ENCODE peak calls at places on chromosomes 12 and 14, in eight cellular contexts. P is kidney epithelial cell, E is K562, A is breast epithelium, L is A549, V is brain microvascular endothelial cell, X is endothelial cell of umbilical vein, M is Caco-2. D is an unnamed sample.

GRCh38 chr14:65421201-65421981 is 8.9 kb downstream of the FUT8 start:
- DNase-seq in A (no peak), X (no peak), L (peak; percentile 23), M (no peak), P (peak; percentile 87), V (peak; percentile 54), E (no peak), D (peak; percentile 62)

GRCh38 chr12:116502989-116503496 is 56.1 kb upstream of the MAP1LC3B2 start:
- DNase-seq in E (no peak), P (no peak), L (peak; percentile 85), V (no peak), M (peak; percentile 92), A (no peak), X (no peak), D (no peak)

GRCh38 chr12:2035421-2036080 is 17.2 kb upstream of the CACNA1C start:
- DNase-seq in A (no peak), P (no peak), V (no peak), X (no peak), E (no peak), M (no peak), L (no peak), D (no peak)

GRCh38 chr14:79668941-79669340 is 542.4 kb downstream of the DIO2 start:
- DNase-seq in M (no peak), A (no peak), L (no peak), V (no peak), E (no peak), X (no peak), P (no peak), D (no peak)

GRCh38 chr14:104400355-104400754 is 179.2 kb upstream of the C14orf180 start:
- DNase-seq in A (no peak), V (no peak), P (no peak), M (no peak), L (no peak), E (no peak), X (no peak), D (no peak)

GRCh38 chr14:96603350-96604255 is 101.4 kb downstream of the PAPOLA start:
- DNase-seq in X (no peak), L (no peak), E (no peak), V (no peak), P (no peak), M (no peak), A (no peak), D (no peak)

GRCh38 chr12:19093218-19093617 is 36.3 kb upstream of the PLEKHA5 start:
- DNase-seq in E (no peak), X (no peak), L (no peak), M (no peak), A (no peak), P (no peak), V (peak; percentile 12), D (peak; percentile 18)

GRCh38 chr12:14893471-14894250 is 8.0 kb upstream of the MGP start:
- DNase-seq in V (peak; percentile 26), M (no peak), A (no peak), L (no peak), X (peak; percentile 75), P (no peak), E (no peak), D (no peak)

GRCh38 chr14:67736771-67737170 is 35.1 kb downstream of the RDH12 start:
- DNase-seq in E (no peak), P (no peak), A (no peak), L (no peak), M (no peak), X (no peak), V (no peak), D (no peak)

GRCh38 chr12:109910969-109911348 is 10.9 kb downstream of the TCHP start:
- DNase-seq in L (peak; percentile 83), A (no peak), X (no peak), V (peak; percentile 32), M (peak; percentile 63), E (peak; percentile 79), P (no peak), D (peak; percentile 19)

GRCh38 chr12:2677142-2677880 is 117.5 kb upstream of the FKBP4 start:
- DNase-seq in A (no peak), L (no peak), M (no peak), E (no peak), X (no peak), P (no peak), V (no peak), D (no peak)

DNA sequence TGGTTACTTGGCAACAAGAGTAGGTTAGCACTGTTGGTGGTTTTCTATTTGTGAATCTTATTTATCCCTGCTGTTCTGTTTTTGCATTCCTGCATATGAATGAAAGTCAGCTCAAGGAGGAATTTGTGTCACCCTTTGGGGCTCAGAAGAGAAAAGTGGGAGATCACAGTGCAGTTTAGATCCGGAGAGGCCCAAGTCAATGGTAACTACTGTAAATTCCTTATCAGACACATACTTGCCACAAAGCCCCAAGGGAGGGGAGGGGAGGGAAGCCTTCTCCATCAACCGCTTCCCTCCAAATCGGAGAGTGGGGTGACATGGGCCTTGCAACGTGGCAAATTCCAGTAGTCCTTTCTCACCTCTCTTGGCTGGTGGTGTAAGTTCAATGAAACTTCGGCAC is 15.0 kb downstream of the GSG1 start:
- DNase-seq in M (no peak), V (no peak), L (no peak), E (no peak), P (no peak), A (no peak), X (no peak), D (no peak)
- TF ChIP-seq CTCF in M (no peak), V (no peak), L (no peak), E (no peak), P (no peak), A (no peak), X (no peak), D (no peak)

GRCh38 chr12:25436206-25436912 is 116.7 kb downstream of the LMNTD1 start:
- DNase-seq in V (peak; percentile 58), X (peak; percentile 75), E (peak; percentile 18), L (peak; percentile 83), M (peak; percentile 75), P (peak; percentile 34), A (no peak), D (peak; percentile 85)
- H3K4me3 ChIP-seq in V (peak overlapping the region; percentile 15), X (no peak overlapping the region), E (peak overlapping the region; percentile 22), L (peak overlapping the region; percentile 49), M (no peak overlapping the region), P (no peak overlapping the region), A (peak overlapping the region; percentile 36), D (peak overlapping the region; percentile 13)

DNA sequence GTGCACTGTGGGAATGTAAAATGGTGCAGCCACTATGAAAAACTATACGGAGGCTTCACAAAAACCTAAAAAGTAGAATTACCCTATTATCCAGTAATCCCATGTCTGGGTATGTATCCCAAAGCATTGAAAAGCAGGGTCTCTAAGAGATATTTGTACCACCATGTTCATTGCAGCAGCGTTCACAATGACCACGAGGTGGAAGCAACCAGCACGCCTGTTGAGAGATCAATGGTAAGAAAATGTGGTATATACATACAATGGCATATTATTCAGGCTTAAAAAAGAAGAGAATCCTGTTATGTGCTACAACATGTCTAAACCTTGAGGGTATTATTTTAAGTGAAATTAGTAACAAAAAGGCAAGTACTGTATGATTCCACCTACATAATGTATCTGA is 910 bp upstream of the NOPCHAP1 start:
- DNase-seq in A (no peak), V (no peak), M (peak; percentile 5), E (peak; percentile 19), P (no peak), L (peak; percentile 29), X (no peak), D (no peak)
- TF ChIP-seq CTCF in A (no peak), V (no peak), M (no peak), E (peak; percentile 44), P (no peak), L (no peak), X (no peak), D (no peak)

DNA sequence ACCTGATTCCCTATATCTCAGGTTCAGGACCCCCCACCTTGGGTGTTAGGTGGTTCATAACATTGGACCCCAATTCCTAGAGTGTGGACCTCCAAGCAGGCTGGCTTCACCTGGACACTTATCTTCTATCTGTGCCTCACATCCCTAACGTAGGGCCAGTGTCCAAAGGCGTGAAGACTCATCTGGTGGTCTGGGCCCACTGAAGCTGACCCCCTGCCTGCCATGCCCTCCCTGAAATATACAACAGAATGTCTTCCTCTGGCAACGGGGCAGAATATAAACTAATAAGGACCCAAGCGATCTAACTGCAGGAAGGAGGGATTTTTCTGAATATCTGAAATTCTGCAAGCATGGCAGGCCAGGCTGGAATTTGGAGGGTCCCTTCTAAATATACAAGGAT is 5.6 kb downstream of the HOXC13 start:
- DNase-seq in P (no peak), A (no peak), E (no peak), V (no peak), L (no peak), X (no peak), M (no peak), D (no peak)
- H3K4me3 ChIP-seq in P (no peak overlapping the region), A (no peak overlapping the region), E (no peak overlapping the region), V (no peak overlapping the region), L (no peak overlapping the region), X (no peak overlapping the region), M (no peak overlapping the region), D (no peak overlapping the region)

GRCh38 chr12:125775507-125775906 is 710.3 kb downstream of the AACS start:
- DNase-seq in P (no peak), A (no peak), V (no peak), L (no peak), M (no peak), X (no peak), E (no peak), D (no peak)

GRCh38 chr12:125776212-125776611 is 711.0 kb downstream of the AACS start:
- DNase-seq in P (no peak), V (no peak), L (no peak), X (no peak), M (no peak), E (no peak), A (no peak), D (no peak)

GRCh38 chr12:125772403-125772802 is 707.2 kb downstream of the AACS start:
- DNase-seq in A (no peak), L (no peak), M (no peak), P (no peak), V (no peak), E (no peak), X (no peak), D (no peak)

DNA sequence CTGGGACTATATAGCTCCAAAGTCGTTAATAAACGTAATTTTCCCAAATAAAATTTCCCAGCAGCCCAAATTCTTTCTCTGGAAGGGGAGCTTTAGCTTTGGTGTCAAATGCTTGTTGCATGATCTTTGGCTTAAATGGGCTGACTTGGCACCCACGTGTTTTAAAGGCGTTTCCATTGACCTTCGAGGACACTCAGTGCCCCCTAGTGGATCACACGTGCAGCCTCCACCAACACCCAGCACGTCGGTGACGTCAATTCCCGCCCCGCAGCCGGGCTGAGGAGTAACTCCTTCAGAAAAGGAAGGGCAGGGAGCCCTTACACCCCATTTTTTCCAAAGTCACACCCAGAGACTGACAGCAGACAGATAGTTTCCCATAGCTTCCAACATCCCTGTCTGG is 707.8 kb downstream of the AACS start:
- DNase-seq in E (peak; percentile 57), A (no peak), L (peak; percentile 75), P (no peak), M (peak; percentile 60), V (no peak), X (no peak), D (no peak)
- TF ChIP-seq CTCF in E (no peak), A (no peak), L (no peak), P (peak; percentile 28), M (peak; percentile 51), V (peak; percentile 25), X (no peak), D (no peak)

GRCh38 chr14:52051861-52052260 is 17.0 kb downstream of the NID2 start:
- DNase-seq in V (peak; percentile 70), X (no peak), L (no peak), P (no peak), A (no peak), E (no peak), M (no peak), D (peak; percentile 76)
- H3K4me3 ChIP-seq in V (no peak overlapping the region), X (no peak overlapping the region), L (no peak overlapping the region), P (no peak overlapping the region), A (no peak overlapping the region), E (no peak overlapping the region), M (no peak overlapping the region), D (no peak overlapping the region)

D was measured in astrocyte of the spinal cord.